ENCODE peak calls at places on chromosomes 3 and 15, in ten cellular contexts. One of them, this sample, is unnamed.

GRCh38 chr15:60021589-60022378 is 17.7 kb downstream of the FOXB1 start:
- DNase-seq in activated T-cell treated with anti-CD3 and anti-CD28 coated beads for 1 hour: no peak
- DNase-seq in Caki2: no peak
- DNase-seq in glutamatergic neuron: no peak
- DNase-seq in heart right ventricle: no peak
- DNase-seq in NCI-H774: no peak
- DNase-seq in A549: no peak
- DNase-seq in lung microvascular endothelial cell: no peak
- DNase-seq in GM23248: no peak
- DNase-seq in dermis microvascular lymphatic vessel endothelial cell: no peak
- DNase-seq in this sample: no peak

GRCh38 chr3:43606274-43606673 is 15.5 kb downstream of the ANO10 start:
- DNase-seq in heart right ventricle: no peak
- DNase-seq in NCI-H774: no peak
- DNase-seq in Caki2: no peak
- DNase-seq in glutamatergic neuron: no peak
- DNase-seq in lung microvascular endothelial cell: no peak
- DNase-seq in A549: no peak
- DNase-seq in GM23248: no peak
- DNase-seq in activated T-cell treated with anti-CD3 and anti-CD28 coated beads for 1 hour: no peak
- DNase-seq in dermis microvascular lymphatic vessel endothelial cell: no peak
- DNase-seq in this sample: no peak

GRCh38 chr15:48939686-48940085 is 24.0 kb downstream of the SHC4 start:
- DNase-seq in Caki2: peak; percentile 17
- DNase-seq in dermis microvascular lymphatic vessel endothelial cell: no peak
- DNase-seq in A549: peak; percentile 7
- DNase-seq in GM23248: peak; percentile 98
- DNase-seq in glutamatergic neuron: no peak
- DNase-seq in heart right ventricle: no peak
- DNase-seq in activated T-cell treated with anti-CD3 and anti-CD28 coated beads for 1 hour: no peak
- DNase-seq in NCI-H774: no peak
- DNase-seq in lung microvascular endothelial cell: peak; percentile 81
- DNase-seq in this sample: no peak

GRCh38 chr15:82531496-82532382 is 8.5 kb downstream of the RPS17 start:
- DNase-seq in A549: no peak
- DNase-seq in heart right ventricle: no peak
- DNase-seq in lung microvascular endothelial cell: no peak
- DNase-seq in GM23248: peak; percentile 0
- DNase-seq in glutamatergic neuron: peak; percentile 24
- DNase-seq in activated T-cell treated with anti-CD3 and anti-CD28 coated beads for 1 hour: no peak
- DNase-seq in NCI-H774: no peak
- DNase-seq in Caki2: no peak
- DNase-seq in dermis microvascular lymphatic vessel endothelial cell: no peak
- DNase-seq in this sample: no peak

GRCh38 chr15:89755701-89756100 is 4.7 kb upstream of the MESP1 start:
- DNase-seq in NCI-H774: no peak
- DNase-seq in heart right ventricle: no peak
- DNase-seq in activated T-cell treated with anti-CD3 and anti-CD28 coated beads for 1 hour: no peak
- DNase-seq in Caki2: no peak
- DNase-seq in A549: no peak
- DNase-seq in lung microvascular endothelial cell: no peak
- DNase-seq in GM23248: no peak
- DNase-seq in dermis microvascular lymphatic vessel endothelial cell: no peak
- DNase-seq in glutamatergic neuron: no peak
- DNase-seq in this sample: no peak

GRCh38 chr3:43644443-43644842 is 22.6 kb upstream of the ANO10 start:
- DNase-seq in glutamatergic neuron: no peak
- DNase-seq in heart right ventricle: no peak
- DNase-seq in GM23248: no peak
- DNase-seq in activated T-cell treated with anti-CD3 and anti-CD28 coated beads for 1 hour: no peak
- DNase-seq in lung microvascular endothelial cell: no peak
- DNase-seq in dermis microvascular lymphatic vessel endothelial cell: no peak
- DNase-seq in NCI-H774: no peak
- DNase-seq in A549: no peak
- DNase-seq in Caki2: no peak
- DNase-seq in this sample: no peak

GRCh38 chr15:73870700-73871408 is 2.5 kb upstream of the TBC1D21 start:
- DNase-seq in GM23248: peak; percentile 48
- DNase-seq in activated T-cell treated with anti-CD3 and anti-CD28 coated beads for 1 hour: no peak
- DNase-seq in NCI-H774: no peak
- DNase-seq in dermis microvascular lymphatic vessel endothelial cell: no peak
- DNase-seq in heart right ventricle: peak; percentile 77
- DNase-seq in glutamatergic neuron: no peak
- DNase-seq in Caki2: no peak
- DNase-seq in A549: no peak
- DNase-seq in lung microvascular endothelial cell: peak; percentile 41
- DNase-seq in this sample: no peak

GRCh38 chr15:47184003-47184404 is 533.3 kb upstream of the SEMA6D start:
- DNase-seq in glutamatergic neuron: peak; percentile 79
- DNase-seq in lung microvascular endothelial cell: peak; percentile 4
- DNase-seq in heart right ventricle: peak; percentile 5
- DNase-seq in activated T-cell treated with anti-CD3 and anti-CD28 coated beads for 1 hour: no peak
- DNase-seq in Caki2: no peak
- DNase-seq in A549: no peak
- DNase-seq in NCI-H774: peak; percentile 63
- DNase-seq in GM23248: peak; percentile 28
- DNase-seq in dermis microvascular lymphatic vessel endothelial cell: no peak
- DNase-seq in this sample: no peak

GRCh38 chr3:14240366-14240765 is 61.7 kb downstream of the LSM3 start:
- DNase-seq in heart right ventricle: no peak
- DNase-seq in lung microvascular endothelial cell: no peak
- DNase-seq in A549: no peak
- DNase-seq in activated T-cell treated with anti-CD3 and anti-CD28 coated beads for 1 hour: no peak
- DNase-seq in glutamatergic neuron: no peak
- DNase-seq in dermis microvascular lymphatic vessel endothelial cell: no peak
- DNase-seq in GM23248: no peak
- DNase-seq in Caki2: no peak
- DNase-seq in NCI-H774: no peak
- DNase-seq in this sample: no peak

GRCh38 chr3:65039754-65040210 is 352.0 kb upstream of the ADAMTS9 start:
- DNase-seq in heart right ventricle: no peak
- DNase-seq in dermis microvascular lymphatic vessel endothelial cell: peak; percentile 63
- DNase-seq in glutamatergic neuron: no peak
- DNase-seq in GM23248: peak; percentile 8
- DNase-seq in NCI-H774: no peak
- DNase-seq in activated T-cell treated with anti-CD3 and anti-CD28 coated beads for 1 hour: no peak
- DNase-seq in A549: peak; percentile 13
- DNase-seq in lung microvascular endothelial cell: peak; percentile 48
- DNase-seq in Caki2: no peak
- DNase-seq in this sample: no peak

GRCh38 chr3:39917060-39917773 is 107.8 kb downstream of the MYRIP start:
- DNase-seq in activated T-cell treated with anti-CD3 and anti-CD28 coated beads for 1 hour: no peak
- DNase-seq in lung microvascular endothelial cell: peak; percentile 57
- DNase-seq in glutamatergic neuron: no peak
- DNase-seq in GM23248: peak; percentile 80
- DNase-seq in dermis microvascular lymphatic vessel endothelial cell: no peak
- DNase-seq in NCI-H774: no peak
- DNase-seq in A549: no peak
- DNase-seq in heart right ventricle: no peak
- DNase-seq in Caki2: peak; percentile 2
- DNase-seq in this sample: no peak

GRCh38 chr15:75782926-75783325 is 60.3 kb upstream of the UBE2Q2 start:
- DNase-seq in glutamatergic neuron: no peak
- DNase-seq in Caki2: no peak
- DNase-seq in activated T-cell treated with anti-CD3 and anti-CD28 coated beads for 1 hour: no peak
- DNase-seq in heart right ventricle: no peak
- DNase-seq in lung microvascular endothelial cell: no peak
- DNase-seq in dermis microvascular lymphatic vessel endothelial cell: no peak
- DNase-seq in NCI-H774: no peak
- DNase-seq in A549: no peak
- DNase-seq in GM23248: no peak
- DNase-seq in this sample: no peak

GRCh38 chr3:49469037-49469875 is 811 bp upstream of the DAG1 start:
- DNase-seq in Caki2: peak; percentile 12
- DNase-seq in NCI-H774: no peak
- DNase-seq in GM23248: peak; percentile 93
- DNase-seq in glutamatergic neuron: peak; percentile 73
- DNase-seq in activated T-cell treated with anti-CD3 and anti-CD28 coated beads for 1 hour: no peak
- DNase-seq in heart right ventricle: peak; percentile 89
- DNase-seq in A549: peak; percentile 48
- DNase-seq in lung microvascular endothelial cell: peak; percentile 50
- DNase-seq in dermis microvascular lymphatic vessel endothelial cell: no peak
- DNase-seq in this sample: no peak